ENCODE peak calls at places on chromosomes 16 and 17, in seven cellular contexts. X is psoas muscle, W is spleen, F is tibial artery, R is A549, O is uterus, Z is left ventricle myocardium inferior. T is an unnamed sample. For H3K9me3, the result is how much of the 10 kb centered on the place peaks cover.

GRCh38 chr17:48577946-48578615 is at the start of gene HOXB4:
- DNase-seq in X (peak), W (peak), F (no peak), R (no peak), O (peak), Z (peak), T (peak)

GRCh38 chr16:676565-677297 is 1.3 kb downstream of the RHBDL1 start:
- DNase-seq in X (no peak), W (no peak), F (no peak), R (no peak), O (no peak), Z (no peak), T (no peak)

GRCh38 chr17:2924211-2924610 is 128.0 kb downstream of the RAP1GAP2 start:
- DNase-seq in X (no peak), W (no peak), F (no peak), R (no peak), O (no peak), Z (no peak), T (no peak)

GRCh38 chr16:87652799-87653198 is 50.5 kb downstream of the JPH3 start:
- DNase-seq in X (no peak), W (no peak), F (no peak), R (no peak), O (no peak), Z (no peak), T (no peak)

GRCh38 chr17:43671075-43671692 is 9.5 kb upstream of the MEOX1 start:
- DNase-seq in X (no peak), W (no peak), F (no peak), R (no peak), O (peak), Z (no peak), T (peak)

GRCh38 chr17:57810740-57811632 is 38.9 kb downstream of the MRPS23 start:
- DNase-seq in X (peak), W (no peak), F (peak), R (no peak), O (peak), Z (peak), T (peak)

GRCh38 chr16:89936981-89937380 is 11.6 kb upstream of the DEF8 start:
- DNase-seq in X (no peak), W (no peak), F (no peak), R (no peak), O (no peak), Z (no peak), T (no peak)

GRCh38 chr17:65332375-65332774 is 195.2 kb downstream of the RGS9 start:
- DNase-seq in X (no peak), W (no peak), F (no peak), R (no peak), O (no peak), Z (no peak), T (no peak)

GRCh38 chr17:73261952-73262675 is 434 bp upstream of the CPSF4L start:
- DNase-seq in X (no peak), W (peak), F (no peak), R (no peak), O (no peak), Z (no peak), T (no peak)

GRCh38 chr16:9225527-9226316 is 134.3 kb downstream of the HAPSTR1 start:
- DNase-seq in X (no peak), W (no peak), F (no peak), R (no peak), O (no peak), Z (no peak), T (peak)

GRCh38 chr16:49463529-49463928 is 89.9 kb downstream of the C16orf78 start:
- DNase-seq in X (no peak), W (peak), F (peak), R (no peak), O (no peak), Z (no peak), T (no peak)

GRCh38 chr17:3695129-3695722 is 729 bp downstream of the P2RX5 start:
- DNase-seq in X (peak), W (no peak), F (peak), R (no peak), O (no peak), Z (peak), T (no peak)

GRCh38 chr17:48718781-48719641 is 3.3 kb downstream of the PRAC1 start:
- DNase-seq in X (no peak), W (no peak), F (no peak), R (no peak), O (no peak), Z (no peak), T (peak)

GRCh38 chr16:2966803-2967184 is 2.4 kb upstream of the PAQR4 start:
- DNase-seq in X (no peak), W (peak), F (no peak), R (no peak), O (no peak), Z (no peak), T (no peak)

GRCh38 chr17:28871056-28871579 is 16.3 kb downstream of the ERAL1 start:
- DNase-seq in X (no peak), W (peak), F (no peak), R (no peak), O (no peak), Z (no peak), T (no peak)

GRCh38 chr16:82197540-82198240 is 27.7 kb upstream of the MPHOSPH6 start:
- DNase-seq in X (no peak), W (no peak), F (no peak), R (no peak), O (peak), Z (no peak), T (no peak)

GRCh38 chr16:86512860-86513470 is 2.6 kb downstream of the FOXF1 start:
- DNase-seq in X (no peak), W (no peak), F (no peak), R (no peak), O (no peak), Z (no peak), T (no peak)
- H3K4me3 ChIP-seq in X (no peak), W (no peak), F (no peak), R (no peak), O (no peak), Z (no peak), T (no peak)

DNA sequence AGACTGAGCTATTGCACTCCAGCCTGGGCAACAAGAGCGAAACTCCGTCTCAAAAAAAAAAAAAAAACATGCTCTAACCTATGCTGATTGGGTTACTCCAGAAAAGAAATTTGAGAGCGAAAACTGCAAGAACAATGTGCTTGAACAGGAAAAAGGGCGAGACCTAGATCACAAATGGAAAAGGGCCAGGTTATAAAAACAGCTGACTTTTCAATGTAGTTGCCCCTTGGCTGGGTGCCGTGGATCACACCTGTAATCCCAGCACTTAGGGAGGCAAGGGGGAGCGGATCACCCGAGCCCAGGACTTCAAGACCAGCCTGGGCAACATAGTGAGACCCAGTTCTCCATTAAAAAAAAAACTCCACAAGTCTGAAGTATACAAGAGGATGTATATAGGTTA is 48.8 kb downstream of the MRM3 start:
- DNase-seq in X (no peak), W (no peak), F (no peak), R (no peak), O (no peak), Z (no peak), T (no peak)
- H3K9me3 ChIP-seq in X (under half), W (under half), F (under half), R (under half), O (under half), Z (under half), T (under half)

GRCh38 chr17:77420476-77420803 is 279.7 kb downstream of the SEC14L1 start:
- DNase-seq in X (no peak), W (no peak), F (no peak), R (no peak), O (no peak), Z (no peak), T (no peak)
- H3K4me3 ChIP-seq in X (no peak), W (no peak), F (no peak), R (no peak), O (no peak), Z (peak), T (peak)

GRCh38 chr16:35560637-35560984 is 2101.2 kb downstream of the TP53TG3F start:
- DNase-seq in X (no peak), W (no peak), F (no peak), R (no peak), O (no peak), Z (no peak), T (no peak)
- H3K9me3 ChIP-seq in X (under half), W (under half), F (under half), R (under half), O (under half), Z (under half), T (under half)

DNA sequence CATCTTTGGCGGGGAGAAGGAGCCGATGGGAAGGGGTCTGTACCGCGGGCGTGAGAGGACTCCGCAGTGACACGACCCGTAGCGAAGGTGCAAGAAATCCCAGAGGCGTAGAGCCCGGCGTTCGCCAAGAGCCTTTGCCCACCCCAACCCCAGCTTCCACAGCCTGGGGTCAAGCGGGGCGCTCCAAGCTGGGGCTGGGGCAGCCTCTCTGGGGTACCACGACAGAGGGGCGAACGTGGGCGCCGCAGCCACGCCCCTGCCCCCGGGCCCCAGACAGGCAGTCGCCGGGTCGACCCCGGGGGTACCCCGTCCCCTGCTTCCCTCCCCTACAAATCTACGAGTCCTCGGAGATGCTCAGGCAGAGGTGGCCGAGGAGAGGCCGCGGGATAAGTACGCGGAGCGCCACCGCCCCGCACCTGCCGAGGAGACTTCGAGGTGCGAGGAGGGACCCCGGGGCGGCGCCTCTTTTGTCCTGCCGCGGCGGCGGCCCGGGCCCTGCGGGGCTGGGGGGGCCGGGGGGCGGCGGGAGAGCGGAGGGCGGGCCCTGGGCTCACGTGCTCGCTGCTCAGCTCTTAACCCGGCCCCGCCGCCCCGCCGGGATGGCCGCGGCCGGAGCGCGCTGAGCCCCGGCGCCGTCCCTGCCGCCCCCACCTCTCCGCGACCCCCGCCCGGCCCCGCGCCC is at the start of gene ADAM11:
- DNase-seq in X (no peak), W (no peak), F (no peak), R (peak), O (no peak), Z (no peak), T (no peak)
- H3K4me3 ChIP-seq in X (peak), W (peak), F (peak), R (peak), O (peak), Z (peak), T (peak)

DNA sequence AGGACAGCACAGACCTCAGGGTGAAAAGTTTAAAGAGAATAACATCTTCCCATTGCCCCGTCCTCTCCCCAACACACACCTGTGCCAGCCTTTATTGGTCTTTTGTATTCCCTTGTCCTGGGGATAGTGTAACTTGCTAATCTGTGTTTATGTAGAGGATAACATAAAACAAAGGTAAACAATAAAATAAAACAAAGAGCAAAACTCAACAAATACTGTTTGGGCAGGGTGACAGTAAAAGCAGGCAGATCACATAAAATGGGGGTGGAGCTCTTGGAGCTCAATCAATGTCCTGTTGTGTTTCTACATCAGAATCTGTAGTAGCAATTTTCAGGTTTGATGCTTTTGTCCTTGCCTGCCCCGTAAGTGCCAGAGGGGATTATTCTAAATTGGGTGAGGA is 1939.7 kb downstream of the TP53TG3F start:
- DNase-seq in X (no peak), W (no peak), F (no peak), R (no peak), O (no peak), Z (no peak), T (no peak)
- H3K9me3 ChIP-seq in X (under half), W (under half), F (under half), R (under half), O (under half), Z (under half), T (under half)

DNA sequence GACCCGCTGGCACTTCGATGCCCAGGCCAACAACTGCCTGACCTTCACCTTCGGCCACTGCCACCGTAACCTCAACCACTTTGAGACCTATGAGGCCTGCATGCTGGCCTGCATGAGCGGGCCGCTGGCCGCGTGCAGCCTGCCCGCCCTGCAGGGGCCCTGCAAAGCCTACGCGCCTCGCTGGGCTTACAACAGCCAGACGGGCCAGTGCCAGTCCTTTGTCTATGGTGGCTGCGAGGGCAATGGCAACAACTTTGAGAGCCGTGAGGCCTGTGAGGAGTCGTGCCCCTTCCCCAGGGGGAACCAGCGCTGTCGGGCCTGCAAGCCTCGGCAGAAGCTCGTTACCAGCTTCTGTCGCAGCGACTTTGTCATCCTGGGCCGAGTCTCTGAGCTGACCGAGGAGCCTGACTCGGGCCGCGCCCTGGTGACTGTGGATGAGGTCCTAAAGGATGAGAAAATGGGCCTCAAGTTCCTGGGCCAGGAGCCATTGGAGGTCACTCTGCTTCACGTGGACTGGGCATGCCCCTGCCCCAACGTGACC is 5.0 kb downstream of the WFIKKN2 start:
- DNase-seq in X (no peak), W (no peak), F (peak), R (no peak), O (no peak), Z (no peak), T (no peak)
- H3K4me3 ChIP-seq in X (no peak), W (no peak), F (no peak), R (no peak), O (no peak), Z (no peak), T (no peak)

DNA sequence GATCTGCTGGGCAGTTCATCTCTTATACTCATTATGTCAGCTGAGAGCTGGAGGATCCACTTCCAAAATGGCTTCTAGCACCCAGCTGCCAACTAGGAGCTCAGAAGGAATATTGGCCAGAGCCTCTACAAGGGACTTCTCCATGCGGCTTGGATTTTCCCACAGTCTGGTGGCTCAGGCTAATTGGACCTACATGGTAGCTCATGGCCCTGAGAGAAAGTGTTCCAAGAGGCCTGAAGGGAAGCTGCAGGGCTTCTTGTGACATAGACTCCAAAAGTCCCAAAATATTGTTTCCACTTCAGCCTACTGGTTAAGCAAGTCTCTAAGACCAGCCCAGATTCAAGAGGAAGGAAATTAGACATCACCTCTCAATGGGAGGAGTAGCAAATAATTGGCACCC is 6.7 kb downstream of the NOG start:
- DNase-seq in X (no peak), W (no peak), F (no peak), R (no peak), O (no peak), Z (no peak), T (no peak)
- H3K9me3 ChIP-seq in X (under half), W (under half), F (under half), R (under half), O (under half), Z (under half), T (under half)

T was measured in A673.